ENCODE peak calls at places on chromosomes 2 and 18, in seven cellular contexts. B is ELF-1, U is fibroblast of lung, D is osteoblast, P is brain microvascular endothelial cell, Z is heart right ventricle, G is HTR-8/SVneo. M is an unnamed sample.
A peak's percentile ranks its signal among the peaks of the same experiment; 100 is the strongest.

GRCh38 chr2:27356056-27356381 is 545 bp downstream of the GTF3C2 start:
- DNase-seq in G (peak; percentile 51), P (peak; percentile 49), D (no peak), Z (no peak), U (peak; percentile 54), B (peak; percentile 79), M (no peak)

GRCh38 chr2:232890896-232891601 is 21.0 kb downstream of the SNORC start:
- DNase-seq in P (no peak), Z (no peak), U (no peak), G (peak; percentile 26), B (peak; percentile 70), D (peak; percentile 90), M (peak; percentile 92)

GRCh38 chr18:8776544-8776943 is 71.2 kb downstream of the MTCL1 start:
- DNase-seq in G (no peak), U (no peak), P (no peak), B (no peak), Z (no peak), D (peak; percentile 22), M (no peak)

GRCh38 chr2:222404126-222404891 is 20.0 kb upstream of the SGPP2 start:
- DNase-seq in U (no peak), Z (no peak), G (no peak), B (no peak), P (no peak), D (no peak), M (no peak)

GRCh38 chr2:239928457-239929350 is 96.4 kb downstream of the NDUFA10 start:
- DNase-seq in P (no peak), G (no peak), B (peak; percentile 56), Z (peak; percentile 5), U (no peak), D (no peak), M (peak; percentile 37)

GRCh38 chr2:95350320-95351079 is 52.0 kb upstream of the FAHD2A start:
- DNase-seq in B (no peak), D (peak; percentile 51), Z (no peak), P (no peak), U (no peak), G (no peak), M (no peak)

GRCh38 chr18:51622676-51623075 is 425.2 kb upstream of the MEX3C start:
- DNase-seq in U (no peak), Z (no peak), G (no peak), B (peak; percentile 28), P (no peak), D (no peak), M (peak; percentile 70)

GRCh38 chr2:112110966-112111365 is 27.2 kb upstream of the FBLN7 start:
- DNase-seq in U (no peak), B (no peak), D (no peak), P (no peak), Z (no peak), G (no peak), M (no peak)

GRCh38 chr2:169395821-169396374 is 33.6 kb upstream of the LRP2 start:
- DNase-seq in D (no peak), Z (no peak), B (peak; percentile 64), G (no peak), U (no peak), P (no peak), M (no peak)

GRCh38 chr2:220071716-220072115 is 444.3 kb downstream of the SLC4A3 start:
- DNase-seq in D (no peak), G (no peak), U (no peak), P (no peak), Z (no peak), B (no peak), M (peak; percentile 55)

GRCh38 chr2:64987001-64987962 is 1.9 kb upstream of the SLC1A4 start:
- DNase-seq in G (no peak), D (peak; percentile 87), Z (no peak), B (no peak), P (peak; percentile 26), U (peak; percentile 25), M (peak; percentile 35)

GRCh38 chr2:88638123-88638650 is 10.9 kb upstream of the EIF2AK3 start:
- DNase-seq in B (no peak), D (no peak), G (no peak), Z (no peak), U (no peak), P (no peak), M (no peak)

GRCh38 chr2:152407204-152407721 is 72.3 kb downstream of the FMNL2 start:
- DNase-seq in B (peak; percentile 77), D (no peak), U (peak; percentile 35), P (peak; percentile 53), G (peak; percentile 43), Z (peak; percentile 26), M (peak; percentile 81)

GRCh38 chr18:13500227-13500865 is 226.0 kb downstream of the FAM210A start:
- DNase-seq in D (peak; percentile 87), G (peak; percentile 31), U (peak; percentile 56), B (peak; percentile 86), P (peak; percentile 70), Z (peak; percentile 59), M (peak; percentile 91)

GRCh38 chr2:47016172-47016913 is 100.7 kb upstream of the MCFD2 start:
- DNase-seq in B (peak; percentile 77), G (peak; percentile 96), D (peak; percentile 98), Z (no peak), U (peak; percentile 86), P (peak; percentile 84), M (peak; percentile 85)

GRCh38 chr18:49059028-49059670 is 108.4 kb upstream of the SMAD7 start:
- DNase-seq in D (no peak), B (no peak), U (peak; percentile 34), G (no peak), P (no peak), Z (no peak), M (no peak)

GRCh38 chr18:33673689-33674088 is 95.7 kb downstream of the ASXL3 start:
- DNase-seq in B (no peak), G (no peak), D (no peak), Z (no peak), U (no peak), P (no peak), M (no peak)

GRCh38 chr2:70767699-70768584 is at the start of gene ADD2:
- DNase-seq in U (peak; percentile 12), Z (peak; percentile 19), B (peak; percentile 78), G (peak; percentile 72), P (no peak), D (peak; percentile 87), M (peak; percentile 89)

GRCh38 chr2:199136681-199137080 is 321.1 kb downstream of the SATB2 start:
- DNase-seq in B (no peak), P (peak; percentile 18), D (peak; percentile 89), U (peak; percentile 70), Z (no peak), G (peak; percentile 19), M (no peak)

GRCh38 chr18:69992776-69993175 is 45.1 kb upstream of the CD226 start:
- DNase-seq in D (no peak), P (peak; percentile 74), U (peak; percentile 8), G (no peak), Z (no peak), B (no peak), M (no peak)

GRCh38 chr18:11009869-11010268 is 139.5 kb downstream of the PIEZO2 start:
- DNase-seq in P (no peak), Z (no peak), B (no peak), G (no peak), D (no peak), U (no peak), M (no peak)

M was measured in left kidney.